ENCODE peak calls at places on chromosomes 5 and 9, in five cellular contexts. X is astrocyte, L is transverse colon, C is upper lobe of right lung, P is IMR-90. J is an unnamed sample.
A peak's percentile ranks its signal among the peaks of the same experiment; 100 is the strongest.

GRCh38 chr9:82091100-82091499 is 102.5 kb downstream of the SPATA31D1 start:
- DNase-seq in C (no peak), L (no peak), X (peak; percentile 31), P (peak; percentile 5), J (no peak)

GRCh38 chr5:33530963-33531298 is 90.2 kb downstream of the TARS1 start:
- DNase-seq in X (no peak), L (no peak), P (no peak), C (no peak), J (no peak)

GRCh38 chr5:135221187-135221473 is 177.9 kb downstream of the MACROH2A1 start:
- DNase-seq in X (no peak), L (no peak), P (no peak), C (peak; percentile 43), J (no peak)

GRCh38 chr9:26856413-26857032 is 36.1 kb downstream of the CAAP1 start:
- DNase-seq in C (no peak), L (peak; percentile 21), X (peak; percentile 15), P (peak; percentile 38), J (no peak)

GRCh38 chr9:137968235-137968634 is 90.7 kb downstream of the CACNA1B start:
- DNase-seq in C (peak; percentile 58), P (no peak), X (no peak), L (no peak), J (no peak)

GRCh38 chr5:95392593-95393182 is 1.5 kb downstream of the FAM81B start:
- DNase-seq in P (no peak), L (no peak), C (no peak), X (peak; percentile 17), J (no peak)

GRCh38 chr9:125789196-125789595 is 42.0 kb downstream of the PBX3 start:
- DNase-seq in L (no peak), X (no peak), C (no peak), P (no peak), J (no peak)

GRCh38 chr9:14722391-14723035 is at the start of gene CER1:
- DNase-seq in L (no peak), C (no peak), P (no peak), X (no peak), J (no peak)

GRCh38 chr9:130451509-130452388 is 7.0 kb downstream of the ASS1 start:
- DNase-seq in X (peak; percentile 89), P (peak; percentile 95), L (peak; percentile 87), C (peak; percentile 91), J (no peak)

GRCh38 chr5:73448072-73448432 is 525 bp downstream of the FOXD1 start:
- DNase-seq in P (no peak), C (no peak), X (no peak), L (no peak), J (no peak)

GRCh38 chr5:59020611-59021285 is 437.9 kb downstream of the RAB3C start:
- DNase-seq in C (no peak), L (peak; percentile 19), P (peak; percentile 35), X (peak; percentile 31), J (no peak)

GRCh38 chr5:139740138-139740992 is 55.2 kb upstream of the PSD2 start:
- DNase-seq in X (no peak), L (no peak), P (no peak), C (no peak), J (peak; percentile 52)

GRCh38 chr5:95631991-95632675 is 12.2 kb downstream of the GPR150 start:
- DNase-seq in C (no peak), X (peak; percentile 26), P (peak; percentile 70), L (peak; percentile 13), J (peak; percentile 48)

GRCh38 chr9:22158275-22158674 is 149.2 kb upstream of the CDKN2B start:
- DNase-seq in C (no peak), P (peak; percentile 12), L (no peak), X (no peak), J (no peak)

GRCh38 chr5:34480810-34481528 is 175.2 kb upstream of the RAI14 start:
- DNase-seq in X (no peak), C (no peak), P (no peak), L (no peak), J (no peak)

GRCh38 chr5:16529319-16529718 is 63.7 kb upstream of the ZNF622 start:
- DNase-seq in L (peak; percentile 51), C (no peak), X (no peak), P (no peak), J (no peak)

GRCh38 chr9:121447341-121447834 is 52.3 kb downstream of the GGTA1 start:
- DNase-seq in C (no peak), P (peak; percentile 76), X (peak; percentile 93), L (no peak), J (no peak)

GRCh38 chr9:4969130-4969529 is 15.9 kb upstream of the JAK2 start:
- DNase-seq in C (no peak), P (no peak), L (no peak), X (no peak), J (no peak)

GRCh38 chr5:117594165-117594564 is 1019.5 kb upstream of the SEMA6A start:
- DNase-seq in C (no peak), P (no peak), L (no peak), X (no peak), J (no peak)

GRCh38 chr5:134430001-134430569 is 18.4 kb upstream of the CDKN2AIPNL start:
- DNase-seq in X (no peak), C (peak; percentile 21), L (no peak), P (no peak), J (no peak)

GRCh38 chr5:139426222-139426885 is 13.0 kb downstream of the DNAJC18 start:
- DNase-seq in L (no peak), P (peak; percentile 49), C (no peak), X (peak; percentile 76), J (no peak)

GRCh38 chr9:130291474-130291873 is 25.9 kb downstream of the HMCN2 start:
- DNase-seq in C (no peak), X (no peak), P (no peak), L (no peak), J (no peak)

GRCh38 chr5:175773534-175774070 is 97.8 kb upstream of the CPLX2 start:
- DNase-seq in P (no peak), L (no peak), X (no peak), C (no peak), J (no peak)

GRCh38 chr9:15295761-15296405 is 11.1 kb downstream of the TTC39B start:
- DNase-seq in P (peak; percentile 78), C (no peak), X (peak; percentile 84), L (peak; percentile 27), J (peak; percentile 35)

GRCh38 chr9:97704851-97705250 is 7.7 kb upstream of the XPA start:
- DNase-seq in L (no peak), C (no peak), P (peak; percentile 6), X (no peak), J (no peak)

GRCh38 chr9:2389404-2389803 is 232.2 kb upstream of the VLDLR start:
- DNase-seq in X (peak; percentile 19), C (no peak), L (no peak), P (no peak), J (no peak)

GRCh38 chr9:97845763-97846162 is 7.3 kb upstream of the FOXE1 start:
- DNase-seq in L (no peak), P (no peak), X (no peak), C (no peak), J (no peak)

GRCh38 chr9:92636627-92637026 is 33.3 kb downstream of the IPPK start:
- DNase-seq in P (no peak), X (no peak), C (no peak), L (no peak), J (no peak)

GRCh38 chr5:101943784-101944183 is 352.3 kb downstream of the SLCO4C1 start:
- DNase-seq in P (no peak), L (no peak), C (no peak), X (no peak), J (no peak)

GRCh38 chr9:119961774-119962408 is 592.7 kb upstream of the BRINP1 start:
- DNase-seq in C (peak; percentile 78), X (no peak), P (peak; percentile 29), L (peak; percentile 33), J (peak; percentile 20)

GRCh38 chr9:98075332-98075805 is 18.8 kb downstream of the NANS start:
- DNase-seq in C (no peak), X (peak; percentile 71), P (peak; percentile 78), L (no peak), J (no peak)

GRCh38 chr5:167587768-167588167 is 703.7 kb upstream of the WWC1 start:
- DNase-seq in C (no peak), X (no peak), P (peak; percentile 22), L (no peak), J (no peak)

GRCh38 chr5:158886086-158886485 is 213.6 kb downstream of the EBF1 start:
- DNase-seq in L (no peak), X (peak; percentile 47), P (no peak), C (no peak), J (no peak)

GRCh38 chr5:80941496-80941895 is 18.7 kb upstream of the RASGRF2 start:
- DNase-seq in P (no peak), C (no peak), X (no peak), L (no peak), J (no peak)

GRCh38 chr9:78158286-78158685 is 77.6 kb upstream of the CEP78 start:
- DNase-seq in C (no peak), L (no peak), X (no peak), P (no peak), J (no peak)

GRCh38 chr5:76544268-76544926 is 78.8 kb downstream of the F2RL2 start:
- DNase-seq in L (peak; percentile 70), X (peak; percentile 30), C (no peak), P (peak; percentile 13), J (no peak)

GRCh38 chr9:128809036-128809599 is 9.2 kb upstream of the ENDOG start:
- DNase-seq in C (no peak), L (no peak), P (no peak), X (no peak), J (no peak)

GRCh38 chr9:128808543-128808942 is 9.8 kb upstream of the ENDOG start:
- DNase-seq in C (no peak), P (no peak), L (no peak), X (no peak), J (no peak)

GRCh38 chr9:128802482-128802881 is 15.4 kb downstream of the TBC1D13 start:
- DNase-seq in X (no peak), P (no peak), C (no peak), L (no peak), J (no peak)

GRCh38 chr9:128807827-128808226 is 10.5 kb upstream of the ENDOG start:
- DNase-seq in X (no peak), L (no peak), P (no peak), C (no peak), J (no peak)

GRCh38 chr9:128805661-128806060 is 12.6 kb upstream of the ENDOG start:
- DNase-seq in C (no peak), L (no peak), X (no peak), P (no peak), J (no peak)
- H3K36me3 ChIP-seq in C (peaks cover 75% of the 10 kb centered on the region), L (peaks cover 24% of the 10 kb centered on the region), X (peaks cover 13% of the 10 kb centered on the region), P (peaks cover 46% of the 10 kb centered on the region), J (peaks cover 28% of the 10 kb centered on the region)

GRCh38 chr5:142110046-142110531 is 1.5 kb downstream of the NDFIP1 start:
- DNase-seq in C (no peak), P (peak; percentile 59), L (peak; percentile 19), X (peak; percentile 22), J (peak; percentile 12)
- TF ChIP-seq CTCF in C (no peak), P (no peak), L (no peak), X (peak; percentile 2), J (no peak)

GRCh38 chr9:114452219-114453169 is 52.8 kb downstream of the WHRN start:
- DNase-seq in C (peak; percentile 62), X (no peak), L (peak; percentile 66), P (no peak), J (peak; percentile 45)
- H3K4me3 ChIP-seq in C (no peak overlapping the region), X (no peak overlapping the region), L (no peak overlapping the region), P (no peak overlapping the region), J (no peak overlapping the region)

GRCh38 chr5:43157068-43157467 is 35.0 kb upstream of the NIM1K start:
- DNase-seq in P (no peak), C (no peak), L (no peak), X (peak; percentile 12), J (no peak)
- H3K36me3 ChIP-seq in P (peaks cover 12% of the 10 kb centered on the region), C (peaks cover 12% of the 10 kb centered on the region), L (peaks cover 11% of the 10 kb centered on the region), X (peaks cover 7% of the 10 kb centered on the region), J (peaks cover 1% of the 10 kb centered on the region)

GRCh38 chr9:33445389-33445881 is 2.0 kb downstream of the AQP3 start:
- DNase-seq in L (peak; percentile 29), X (no peak), P (no peak), C (peak; percentile 87), J (no peak)
- TF ChIP-seq CTCF in L (no peak), X (no peak), P (no peak), C (no peak), J (no peak)